ENCODE peak calls at places on chromosomes 13 and 19, in five cellular contexts. U, T, V, S and M are unnamed samples.
A peak's percentile ranks its signal among the peaks of the same experiment; 100 is the strongest.

GRCh38 chr19:5051619-5052018 is 82.7 kb downstream of the KDM4B start:
- DNase-seq in V (no peak), U (no peak), T (no peak), S (no peak), M (no peak)

GRCh38 chr19:48738557-48739399 is 1.6 kb downstream of the RASIP1 start:
- DNase-seq in T (peak; percentile 87), V (peak; percentile 97), U (peak; percentile 74), S (peak; percentile 99), M (peak; percentile 98)

GRCh38 chr19:47427241-47428176 is 8.2 kb upstream of the MEIS3 start:
- DNase-seq in U (peak; percentile 40), S (peak; percentile 65), T (peak; percentile 70), V (peak; percentile 85), M (no peak)

GRCh38 chr19:6577410-6578125 is 13.4 kb downstream of the CD70 start:
- DNase-seq in V (no peak), T (no peak), S (peak; percentile 52), U (no peak), M (no peak)

GRCh38 chr13:112713517-112714253 is 23.8 kb downstream of the ATP11A start:
- DNase-seq in T (no peak), U (no peak), V (no peak), S (no peak), M (peak; percentile 28)

GRCh38 chr19:58346961-58347929 is 6.0 kb downstream of the A1BG start:
- DNase-seq in S (peak; percentile 37), U (peak; percentile 22), T (peak; percentile 71), V (peak; percentile 91), M (no peak)

GRCh38 chr13:77918391-77919261 is at the start of gene EDNRB:
- DNase-seq in U (peak; percentile 20), S (peak; percentile 43), T (no peak), V (peak; percentile 59), M (peak; percentile 40)

GRCh38 chr13:92463134-92463533 is 763.5 kb upstream of the GPC6 start:
- DNase-seq in S (peak; percentile 18), V (no peak), T (no peak), U (no peak), M (no peak)

GRCh38 chr19:43687660-43687997 is 17.7 kb upstream of the PLAUR start:
- DNase-seq in T (no peak), S (no peak), V (no peak), U (no peak), M (no peak)

GRCh38 chr19:2037676-2038255 is 13.3 kb downstream of the MKNK2 start:
- DNase-seq in V (no peak), S (no peak), T (no peak), U (no peak), M (no peak)

GRCh38 chr19:48398329-48399235 is 5.1 kb downstream of the GRIN2D start:
- DNase-seq in T (peak; percentile 89), U (peak; percentile 63), V (peak; percentile 77), S (peak; percentile 86), M (peak; percentile 75)

GRCh38 chr19:35029737-35030256 is 473 bp upstream of the SCN1B start:
- DNase-seq in S (no peak), U (no peak), T (no peak), V (no peak), M (no peak)

GRCh38 chr19:49875801-49876421 is 1.2 kb downstream of the AKT1S1 start:
- DNase-seq in S (peak; percentile 81), V (peak; percentile 68), T (peak; percentile 55), U (no peak), M (peak; percentile 76)

GRCh38 chr19:3369337-3370213 is 3.2 kb downstream of the NFIC start:
- DNase-seq in S (peak; percentile 47), V (no peak), T (no peak), U (no peak), M (no peak)

GRCh38 chr19:55080915-55081772 is 5.5 kb downstream of the EPS8L1 start:
- DNase-seq in T (peak; percentile 82), V (peak; percentile 80), U (peak; percentile 73), S (peak; percentile 96), M (peak; percentile 77)

GRCh38 chr13:24741016-24741662 is 22.8 kb upstream of the RNF17 start:
- DNase-seq in V (no peak), T (no peak), S (no peak), U (no peak), M (no peak)

GRCh38 chr19:1577090-1577928 is 9.2 kb upstream of the MEX3D start:
- DNase-seq in U (no peak), V (no peak), T (no peak), S (no peak), M (no peak)

GRCh38 chr13:53005631-53006030 is 23.0 kb upstream of the OLFM4 start:
- DNase-seq in T (no peak), S (no peak), U (no peak), V (no peak), M (no peak)

GRCh38 chr13:25659091-25659502 is 287.3 kb downstream of the ATP8A2 start:
- DNase-seq in T (no peak), V (no peak), S (no peak), U (no peak), M (no peak)

GRCh38 chr19:46303345-46303701 is 6.5 kb downstream of the HIF3A start:
- DNase-seq in U (no peak), V (peak; percentile 52), S (no peak), T (no peak), M (no peak)

GRCh38 chr19:1572795-1573194 is 4.7 kb upstream of the MEX3D start:
- DNase-seq in V (no peak), S (no peak), T (no peak), U (no peak), M (no peak)

GRCh38 chr19:19674315-19674714 is 5.7 kb downstream of the ZNF101 start:
- DNase-seq in U (no peak), V (no peak), S (no peak), T (no peak), M (no peak)

GRCh38 chr13:22032905-22033304 is 362.0 kb downstream of the FGF9 start:
- DNase-seq in T (no peak), U (no peak), S (no peak), V (no peak), M (no peak)

GRCh38 chr19:58570770-58571574 is 2.2 kb downstream of the MZF1 start:
- DNase-seq in V (no peak), T (peak; percentile 10), S (peak; percentile 20), U (no peak), M (peak; percentile 28)

GRCh38 chr13:65472336-65472735 is 1757.8 kb downstream of the PCDH9 start:
- DNase-seq in U (no peak), T (no peak), S (no peak), V (no peak), M (no peak)

GRCh38 chr19:18254546-18255500 is 19.4 kb downstream of the IQCN start:
- DNase-seq in V (no peak), S (peak; percentile 78), T (no peak), U (no peak), M (no peak)

GRCh38 chr13:59094149-59094548 is 1069.6 kb downstream of the DIAPH3 start:
- DNase-seq in T (no peak), V (no peak), S (no peak), U (no peak), M (no peak)

GRCh38 chr19:32372726-32373613 is 27.6 kb downstream of the ZNF507 start:
- DNase-seq in S (no peak), V (no peak), T (no peak), U (peak; percentile 34), M (no peak)

GRCh38 chr13:30375436-30375835 is 46.9 kb upstream of the UBE2L5 start:
- DNase-seq in U (no peak), S (no peak), V (no peak), T (no peak), M (no peak)

GRCh38 chr13:30805603-30806011 is 70.3 kb downstream of the ALOX5AP start:
- DNase-seq in V (peak; percentile 35), S (no peak), U (no peak), T (no peak), M (no peak)

GRCh38 chr19:15897738-15898276 is at the start of gene CYP4F2:
- DNase-seq in V (no peak), U (no peak), S (peak; percentile 29), T (no peak), M (peak; percentile 95)

DNA sequence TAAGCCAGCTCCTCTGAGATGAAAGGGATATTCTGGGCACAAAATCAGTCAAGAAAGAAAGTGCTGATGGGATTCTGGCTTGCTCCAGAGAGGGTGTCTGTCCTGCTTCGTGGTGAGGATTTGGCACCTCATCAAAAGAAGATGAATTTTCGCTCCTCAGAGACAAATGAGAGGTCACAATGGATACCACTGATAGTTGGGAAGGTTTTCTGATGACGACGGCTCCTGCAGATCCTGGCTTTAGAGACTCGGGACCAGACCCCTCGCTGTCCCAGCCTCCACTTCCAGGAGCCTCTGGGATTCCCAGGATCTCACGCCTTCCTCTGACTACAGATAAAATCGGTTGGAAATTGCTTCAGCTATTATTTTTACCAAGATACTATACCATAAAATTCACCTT is 9.8 kb downstream of the TEX29 start:
- DNase-seq in T (no peak), U (no peak), S (no peak), V (no peak), M (no peak)
- H3K27me3 ChIP-seq in T (no peaks in the 10 kb centered on the region), U (no peaks in the 10 kb centered on the region), S (no peaks in the 10 kb centered on the region), V (no peaks in the 10 kb centered on the region), M (no peaks in the 10 kb centered on the region)

DNA sequence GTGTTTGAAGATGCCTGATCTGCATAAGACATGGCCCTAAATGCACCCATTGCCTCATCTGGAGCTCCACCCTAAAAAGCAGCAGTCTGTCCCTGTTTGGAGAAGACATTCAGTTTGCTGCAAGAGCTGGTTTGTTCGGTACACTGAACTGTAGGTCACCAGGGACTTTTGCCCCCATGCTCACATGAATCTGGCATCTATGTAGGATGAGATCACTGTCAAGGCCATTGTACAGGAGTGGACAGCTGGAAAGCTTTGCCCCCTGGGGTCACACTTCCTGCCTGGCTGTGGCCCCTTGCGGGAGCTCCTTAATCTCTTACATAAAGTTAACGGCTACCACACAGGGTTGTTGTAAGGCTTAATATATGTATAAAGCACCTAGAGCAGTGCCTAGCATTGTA is 73.0 kb downstream of the IPO5 start:
- DNase-seq in V (no peak), T (no peak), U (no peak), S (no peak), M (peak; percentile 80)
- H3K27ac ChIP-seq in V (no peak overlapping the region), T (no peak overlapping the region), U (no peak overlapping the region), S (no peak overlapping the region), M (peak overlapping the region; percentile 20)

DNA sequence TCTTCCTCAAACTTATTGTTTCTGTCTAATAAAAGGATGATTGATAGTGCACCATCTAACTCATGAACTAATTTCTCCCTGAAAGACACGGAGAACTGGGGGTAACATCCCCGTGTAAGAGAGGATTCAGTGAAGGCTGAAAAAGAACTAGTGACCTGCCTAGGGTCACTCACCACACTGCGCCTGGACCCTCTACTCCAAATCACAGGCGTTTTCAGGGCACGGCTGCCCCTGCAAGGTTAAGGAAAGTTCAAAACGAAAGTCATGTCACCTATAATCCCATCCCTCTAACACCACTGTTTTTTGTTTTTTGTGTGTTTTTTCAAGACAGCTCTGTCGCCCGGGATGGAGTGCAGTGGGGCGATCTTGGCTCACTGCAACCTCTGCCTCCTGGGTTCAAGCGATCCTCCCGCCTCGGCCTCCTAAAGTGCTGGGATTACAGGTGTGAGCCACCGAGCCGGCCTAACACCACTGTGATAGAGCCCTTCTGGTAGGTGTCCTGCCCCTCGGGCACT is 8.7 kb downstream of the URAD start:
- DNase-seq in U (no peak), S (no peak), T (no peak), V (no peak), M (peak; percentile 6)
- H3K27me3 ChIP-seq in U (peaks cover 82% of the 10 kb centered on the region), S (peaks cover 22% of the 10 kb centered on the region), T (peaks cover 24% of the 10 kb centered on the region), V (peaks cover 100% of the 10 kb centered on the region), M (peaks cover 50% of the 10 kb centered on the region)

DNA sequence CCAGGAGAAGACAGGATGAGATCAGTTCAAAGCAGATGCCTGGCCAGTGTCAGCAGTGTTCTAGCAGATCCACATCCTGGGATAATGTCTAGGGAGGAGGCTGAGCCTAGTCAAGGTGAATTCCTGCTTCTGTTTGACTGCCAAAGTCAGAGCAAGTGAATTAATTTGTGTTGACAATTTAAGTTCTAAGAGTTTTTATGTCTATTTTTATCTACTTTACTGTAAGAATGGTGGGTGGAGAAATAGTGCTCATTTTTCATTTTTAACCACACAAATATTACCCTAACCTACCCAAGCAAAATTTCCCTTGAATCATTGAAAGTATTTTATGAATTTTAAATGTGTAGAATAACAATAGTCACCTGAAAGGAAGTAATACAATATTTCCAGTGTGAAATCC is 207.6 kb upstream of the SLC10A2 start:
- DNase-seq in V (no peak), T (no peak), U (no peak), S (no peak), M (no peak)
- H3K27ac ChIP-seq in V (no peak overlapping the region), T (no peak overlapping the region), U (no peak overlapping the region), S (no peak overlapping the region), M (no peak overlapping the region)